ENCODE peak calls at places on chromosomes 7 and 10, in five cellular contexts. F, P, M, N and O are unnamed samples.

GRCh38 chr7:150831851-150832250 is 20.5 kb upstream of the AOC1 start:
- DNase-seq in F (no peak), P (no peak), M (no peak), N (no peak), O (no peak)

GRCh38 chr7:31478744-31479143 is 35.1 kb upstream of the ITPRID1 start:
- DNase-seq in F (no peak), P (no peak), M (no peak), N (no peak), O (no peak)

GRCh38 chr10:62454696-62455451 is 80.7 kb downstream of the ZNF365 start:
- DNase-seq in F (peak; percentile 9), P (no peak), M (peak; percentile 31), N (peak; percentile 56), O (peak; percentile 91)

GRCh38 chr10:85433248-85433647 is 933.3 kb downstream of the GRID1 start:
- DNase-seq in F (no peak), P (no peak), M (no peak), N (no peak), O (no peak)

GRCh38 chr10:88064608-88065383 is 201.4 kb downstream of the PTEN start:
- DNase-seq in F (peak; percentile 50), P (no peak), M (peak; percentile 72), N (peak; percentile 62), O (peak; percentile 93)

GRCh38 chr7:130909881-130910672 is 176.1 kb upstream of the KLF14 start:
- DNase-seq in F (no peak), P (no peak), M (no peak), N (peak; percentile 59), O (no peak)

GRCh38 chr7:2117681-2118045 is 115.1 kb downstream of the MAD1L1 start:
- DNase-seq in F (no peak), P (no peak), M (no peak), N (no peak), O (no peak)

GRCh38 chr7:133742709-133743538 is 384.2 kb upstream of the LRGUK start:
- DNase-seq in F (peak; percentile 7), P (no peak), M (no peak), N (peak; percentile 36), O (peak; percentile 36)

GRCh38 chr7:7354674-7355073 is 172.3 kb downstream of the C1GALT1 start:
- DNase-seq in F (no peak), P (peak; percentile 22), M (no peak), N (no peak), O (no peak)

GRCh38 chr10:58701398-58702135 is 188.9 kb downstream of the BICC1 start:
- DNase-seq in F (peak; percentile 14), P (no peak), M (no peak), N (peak; percentile 81), O (peak; percentile 99)

GRCh38 chr10:77458986-77459590 is 178.5 kb downstream of the KCNMA1 start:
- DNase-seq in F (no peak), P (no peak), M (no peak), N (peak; percentile 49), O (peak; percentile 76)

GRCh38 chr7:127792528-127793342 is 140.7 kb downstream of the SND1 start:
- DNase-seq in F (peak; percentile 55), P (no peak), M (no peak), N (no peak), O (no peak)

GRCh38 chr10:87864497-87865059 is 1.2 kb downstream of the PTEN start:
- DNase-seq in F (peak; percentile 34), P (no peak), M (no peak), N (no peak), O (no peak)

DNA sequence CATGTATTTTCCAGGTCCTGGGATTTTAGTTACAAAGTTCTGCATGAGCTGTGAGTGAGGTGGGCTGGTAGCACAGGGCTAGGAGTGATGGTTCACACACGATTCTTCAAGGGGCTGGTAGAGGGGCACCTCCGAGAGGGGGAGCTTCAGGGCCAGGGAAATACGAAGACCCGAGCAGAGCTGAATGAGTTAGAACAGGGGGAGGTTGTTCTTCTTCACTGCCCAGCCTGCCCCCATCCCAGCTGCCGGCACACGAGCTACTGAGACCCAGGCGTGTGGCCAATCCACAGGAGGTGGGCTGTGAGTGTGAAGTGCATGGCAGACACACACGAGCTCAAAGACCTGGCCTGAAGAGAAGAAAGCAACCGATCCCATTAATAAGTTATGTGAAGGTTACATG is 256.1 kb upstream of the ZNF32 start:
- DNase-seq in F (no peak), P (no peak), M (no peak), N (no peak), O (no peak)
- TF ChIP-seq CTCF in F (no peak), P (no peak), M (no peak), N (no peak), O (no peak)

GRCh38 chr10:24468281-24468751 is 255.4 kb downstream of the ARHGAP21 start:
- DNase-seq in F (no peak), P (peak; percentile 42), M (no peak), N (no peak), O (no peak)
- H3K4me3 ChIP-seq in F (no peak overlapping the region), P (peak overlapping the region; percentile 11), M (no peak overlapping the region), N (no peak overlapping the region), O (no peak overlapping the region)

GRCh38 chr10:98031440-98031839 is 1.0 kb upstream of the CRTAC1 start:
- DNase-seq in F (no peak), P (no peak), M (no peak), N (no peak), O (no peak)

GRCh38 chr10:98030991-98031431 is 590 bp upstream of the CRTAC1 start:
- DNase-seq in F (no peak), P (peak; percentile 15), M (no peak), N (no peak), O (no peak)

GRCh38 chr10:98030093-98030821 is at the start of gene CRTAC1:
- DNase-seq in F (peak; percentile 29), P (peak; percentile 64), M (peak; percentile 63), N (no peak), O (peak; percentile 9)

GRCh38 chr10:98029149-98030092 is 1.0 kb downstream of the CRTAC1 start:
- DNase-seq in F (no peak), P (no peak), M (no peak), N (no peak), O (no peak)

GRCh38 chr10:98028168-98028770 is 2.2 kb downstream of the CRTAC1 start:
- DNase-seq in F (peak; percentile 60), P (peak; percentile 14), M (peak; percentile 74), N (peak; percentile 3), O (peak; percentile 11)
- TF ChIP-seq CTCF in F (peak; percentile 74), P (peak; percentile 52), M (peak; percentile 53), N (peak; percentile 41), O (peak; percentile 54)

GRCh38 chr7:116525913-116526857 is 1.3 kb downstream of the CAV1 start:
- DNase-seq in F (peak; percentile 67), P (peak; percentile 62), M (peak; percentile 80), N (peak; percentile 88), O (peak; percentile 89)

GRCh38 chr7:116529250-116529649 is 4.4 kb downstream of the CAV1 start:
- DNase-seq in F (no peak), P (no peak), M (no peak), N (no peak), O (no peak)

GRCh38 chr7:116526897-116527296 is 2.1 kb downstream of the CAV1 start:
- DNase-seq in F (no peak), P (no peak), M (no peak), N (no peak), O (no peak)

GRCh38 chr7:116528008-116528789 is 3.4 kb downstream of the CAV1 start:
- DNase-seq in F (peak; percentile 17), P (no peak), M (peak; percentile 51), N (peak; percentile 97), O (peak; percentile 96)

DNA sequence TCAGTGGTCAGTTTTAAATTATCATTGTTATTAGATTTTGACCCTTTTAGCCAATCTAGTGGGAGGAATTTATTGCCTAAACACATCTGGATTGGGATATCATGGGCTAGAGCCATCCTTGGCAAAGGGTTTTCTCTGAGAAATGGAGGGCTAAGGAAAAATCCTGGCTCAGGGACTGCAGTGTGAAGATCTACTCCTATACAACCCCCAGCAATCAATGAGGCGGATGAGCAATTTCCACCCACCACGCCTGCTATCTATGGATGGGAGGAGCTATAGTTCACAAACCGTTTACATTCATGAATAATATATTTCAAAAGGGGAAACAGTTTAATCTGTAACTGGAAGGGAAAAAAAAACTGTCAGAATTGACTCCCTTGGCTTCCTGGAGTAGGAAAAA is 2.7 kb downstream of the CAV1 start:
- DNase-seq in F (no peak), P (no peak), M (no peak), N (peak; percentile 56), O (no peak)
- H3K4me3 ChIP-seq in F (no peak overlapping the region), P (no peak overlapping the region), M (peak overlapping the region; percentile 24), N (peak overlapping the region; percentile 72), O (peak overlapping the region; percentile 95)